ENCODE peak calls at places on chromosome 18, in eight cellular contexts. One of them, this sample, is unnamed.

GRCh38 chr18:23321996-23322395 is 131.1 kb upstream of the RIOK3 start:
- DNase-seq in HepG2: no peak
- DNase-seq in stromal cell of bone marrow: no peak
- DNase-seq in stomach: no peak
- DNase-seq in cortex of kidney: no peak
- DNase-seq in brain microvascular endothelial cell: no peak
- DNase-seq in stimulated activated CD4-positive, alpha-beta T cell treated with anti-CD3 and anti-CD28 coated beads, Interleukin-1b, Interleukin-23, amount 100 ng/mL, for 24 hours: no peak
- DNase-seq in Peyer's patch: no peak
- DNase-seq in this sample: no peak

GRCh38 chr18:74289137-74289536 is 2.6 kb downstream of the CYB5A start:
- DNase-seq in cortex of kidney: no peak
- DNase-seq in stomach: no peak
- DNase-seq in stimulated activated CD4-positive, alpha-beta T cell treated with anti-CD3 and anti-CD28 coated beads, Interleukin-1b, Interleukin-23, amount 100 ng/mL, for 24 hours: no peak
- DNase-seq in stromal cell of bone marrow: peak
- DNase-seq in brain microvascular endothelial cell: no peak
- DNase-seq in Peyer's patch: no peak
- DNase-seq in HepG2: no peak
- DNase-seq in this sample: no peak

GRCh38 chr18:215448-216010 is 52.3 kb downstream of the THOC1 start:
- DNase-seq in brain microvascular endothelial cell: no peak
- DNase-seq in stomach: no peak
- DNase-seq in HepG2: no peak
- DNase-seq in stimulated activated CD4-positive, alpha-beta T cell treated with anti-CD3 and anti-CD28 coated beads, Interleukin-1b, Interleukin-23, amount 100 ng/mL, for 24 hours: no peak
- DNase-seq in Peyer's patch: no peak
- DNase-seq in stromal cell of bone marrow: no peak
- DNase-seq in cortex of kidney: no peak
- DNase-seq in this sample: no peak

GRCh38 chr18:38362286-38362792 is 796.7 kb upstream of the CELF4 start:
- DNase-seq in HepG2: no peak
- DNase-seq in Peyer's patch: no peak
- DNase-seq in stimulated activated CD4-positive, alpha-beta T cell treated with anti-CD3 and anti-CD28 coated beads, Interleukin-1b, Interleukin-23, amount 100 ng/mL, for 24 hours: no peak
- DNase-seq in brain microvascular endothelial cell: no peak
- DNase-seq in cortex of kidney: no peak
- DNase-seq in stromal cell of bone marrow: no peak
- DNase-seq in stomach: no peak
- DNase-seq in this sample: no peak

GRCh38 chr18:4831791-4832375 is 365.2 kb downstream of the AKAIN1 start:
- DNase-seq in stromal cell of bone marrow: no peak
- DNase-seq in Peyer's patch: no peak
- DNase-seq in stimulated activated CD4-positive, alpha-beta T cell treated with anti-CD3 and anti-CD28 coated beads, Interleukin-1b, Interleukin-23, amount 100 ng/mL, for 24 hours: no peak
- DNase-seq in stomach: no peak
- DNase-seq in HepG2: no peak
- DNase-seq in cortex of kidney: no peak
- DNase-seq in brain microvascular endothelial cell: no peak
- DNase-seq in this sample: no peak

GRCh38 chr18:73827801-73828200 is 319.8 kb downstream of the FBXO15 start:
- DNase-seq in stimulated activated CD4-positive, alpha-beta T cell treated with anti-CD3 and anti-CD28 coated beads, Interleukin-1b, Interleukin-23, amount 100 ng/mL, for 24 hours: no peak
- DNase-seq in brain microvascular endothelial cell: no peak
- DNase-seq in cortex of kidney: no peak
- DNase-seq in stomach: no peak
- DNase-seq in stromal cell of bone marrow: no peak
- DNase-seq in HepG2: no peak
- DNase-seq in Peyer's patch: no peak
- DNase-seq in this sample: no peak

GRCh38 chr18:44342167-44342566 is 338.5 kb upstream of the SETBP1 start:
- DNase-seq in HepG2: no peak
- DNase-seq in stimulated activated CD4-positive, alpha-beta T cell treated with anti-CD3 and anti-CD28 coated beads, Interleukin-1b, Interleukin-23, amount 100 ng/mL, for 24 hours: no peak
- DNase-seq in Peyer's patch: no peak
- DNase-seq in brain microvascular endothelial cell: peak
- DNase-seq in stomach: no peak
- DNase-seq in stromal cell of bone marrow: peak
- DNase-seq in cortex of kidney: no peak
- DNase-seq in this sample: no peak

GRCh38 chr18:56267334-56267733 is 371.1 kb downstream of the TXNL1 start:
- DNase-seq in HepG2: no peak
- DNase-seq in cortex of kidney: no peak
- DNase-seq in Peyer's patch: peak
- DNase-seq in brain microvascular endothelial cell: no peak
- DNase-seq in stomach: no peak
- DNase-seq in stromal cell of bone marrow: no peak
- DNase-seq in stimulated activated CD4-positive, alpha-beta T cell treated with anti-CD3 and anti-CD28 coated beads, Interleukin-1b, Interleukin-23, amount 100 ng/mL, for 24 hours: no peak
- DNase-seq in this sample: no peak

GRCh38 chr18:35334821-35335220 is 9.4 kb downstream of the ZNF24 start:
- DNase-seq in cortex of kidney: no peak
- DNase-seq in stimulated activated CD4-positive, alpha-beta T cell treated with anti-CD3 and anti-CD28 coated beads, Interleukin-1b, Interleukin-23, amount 100 ng/mL, for 24 hours: no peak
- DNase-seq in brain microvascular endothelial cell: peak
- DNase-seq in HepG2: no peak
- DNase-seq in stomach: no peak
- DNase-seq in stromal cell of bone marrow: no peak
- DNase-seq in Peyer's patch: no peak
- DNase-seq in this sample: no peak

GRCh38 chr18:58754544-58755068 is 83.3 kb downstream of the MALT1 start:
- DNase-seq in stimulated activated CD4-positive, alpha-beta T cell treated with anti-CD3 and anti-CD28 coated beads, Interleukin-1b, Interleukin-23, amount 100 ng/mL, for 24 hours: no peak
- DNase-seq in stromal cell of bone marrow: no peak
- DNase-seq in cortex of kidney: no peak
- DNase-seq in HepG2: no peak
- DNase-seq in stomach: no peak
- DNase-seq in Peyer's patch: no peak
- DNase-seq in brain microvascular endothelial cell: no peak
- DNase-seq in this sample: no peak

GRCh38 chr18:57437433-57437781 is 2.2 kb downstream of the ONECUT2 start:
- DNase-seq in stomach: no peak
- DNase-seq in HepG2: peak
- DNase-seq in stromal cell of bone marrow: no peak
- DNase-seq in brain microvascular endothelial cell: no peak
- DNase-seq in Peyer's patch: no peak
- DNase-seq in stimulated activated CD4-positive, alpha-beta T cell treated with anti-CD3 and anti-CD28 coated beads, Interleukin-1b, Interleukin-23, amount 100 ng/mL, for 24 hours: no peak
- DNase-seq in cortex of kidney: no peak
- DNase-seq in this sample: no peak

GRCh38 chr18:61992285-61992684 is 99.5 kb upstream of the RNF152 start:
- DNase-seq in stimulated activated CD4-positive, alpha-beta T cell treated with anti-CD3 and anti-CD28 coated beads, Interleukin-1b, Interleukin-23, amount 100 ng/mL, for 24 hours: no peak
- DNase-seq in HepG2: peak
- DNase-seq in stomach: no peak
- DNase-seq in cortex of kidney: no peak
- DNase-seq in stromal cell of bone marrow: peak
- DNase-seq in brain microvascular endothelial cell: peak
- DNase-seq in Peyer's patch: no peak
- DNase-seq in this sample: no peak

GRCh38 chr18:72555983-72556382 is 11.8 kb upstream of the CBLN2 start:
- DNase-seq in cortex of kidney: no peak
- DNase-seq in Peyer's patch: no peak
- DNase-seq in stromal cell of bone marrow: no peak
- DNase-seq in stomach: no peak
- DNase-seq in stimulated activated CD4-positive, alpha-beta T cell treated with anti-CD3 and anti-CD28 coated beads, Interleukin-1b, Interleukin-23, amount 100 ng/mL, for 24 hours: no peak
- DNase-seq in HepG2: no peak
- DNase-seq in brain microvascular endothelial cell: no peak
- DNase-seq in this sample: no peak

GRCh38 chr18:14974576-14974975 is 226.6 kb downstream of the ANKRD30B start:
- DNase-seq in brain microvascular endothelial cell: no peak
- DNase-seq in Peyer's patch: no peak
- DNase-seq in HepG2: no peak
- DNase-seq in cortex of kidney: no peak
- DNase-seq in stromal cell of bone marrow: peak
- DNase-seq in stomach: no peak
- DNase-seq in stimulated activated CD4-positive, alpha-beta T cell treated with anti-CD3 and anti-CD28 coated beads, Interleukin-1b, Interleukin-23, amount 100 ng/mL, for 24 hours: no peak
- DNase-seq in this sample: no peak

GRCh38 chr18:36811430-36811829 is 17.4 kb downstream of the TPGS2 start:
- DNase-seq in cortex of kidney: no peak
- DNase-seq in stimulated activated CD4-positive, alpha-beta T cell treated with anti-CD3 and anti-CD28 coated beads, Interleukin-1b, Interleukin-23, amount 100 ng/mL, for 24 hours: no peak
- DNase-seq in brain microvascular endothelial cell: no peak
- DNase-seq in stomach: no peak
- DNase-seq in stromal cell of bone marrow: no peak
- DNase-seq in HepG2: no peak
- DNase-seq in Peyer's patch: no peak
- DNase-seq in this sample: no peak

GRCh38 chr18:35837922-35838496 is 134.5 kb upstream of the RMP24 start:
- DNase-seq in stomach: no peak
- DNase-seq in stromal cell of bone marrow: no peak
- DNase-seq in Peyer's patch: no peak
- DNase-seq in brain microvascular endothelial cell: no peak
- DNase-seq in cortex of kidney: no peak
- DNase-seq in stimulated activated CD4-positive, alpha-beta T cell treated with anti-CD3 and anti-CD28 coated beads, Interleukin-1b, Interleukin-23, amount 100 ng/mL, for 24 hours: no peak
- DNase-seq in HepG2: no peak
- DNase-seq in this sample: no peak

GRCh38 chr18:49238433-49239042 is 221.9 kb downstream of the DYM start:
- DNase-seq in cortex of kidney: no peak
- DNase-seq in brain microvascular endothelial cell: peak
- DNase-seq in stromal cell of bone marrow: no peak
- DNase-seq in Peyer's patch: no peak
- DNase-seq in stomach: no peak
- DNase-seq in stimulated activated CD4-positive, alpha-beta T cell treated with anti-CD3 and anti-CD28 coated beads, Interleukin-1b, Interleukin-23, amount 100 ng/mL, for 24 hours: no peak
- DNase-seq in HepG2: peak
- DNase-seq in this sample: no peak

GRCh38 chr18:46061387-46061786 is 10.7 kb downstream of the PSTPIP2 start:
- DNase-seq in stimulated activated CD4-positive, alpha-beta T cell treated with anti-CD3 and anti-CD28 coated beads, Interleukin-1b, Interleukin-23, amount 100 ng/mL, for 24 hours: no peak
- DNase-seq in HepG2: no peak
- DNase-seq in stromal cell of bone marrow: no peak
- DNase-seq in Peyer's patch: no peak
- DNase-seq in brain microvascular endothelial cell: no peak
- DNase-seq in stomach: peak
- DNase-seq in cortex of kidney: no peak
- DNase-seq in this sample: no peak

GRCh38 chr18:10681581-10682367 is 155.9 kb downstream of the NAPG start:
- DNase-seq in brain microvascular endothelial cell: peak
- DNase-seq in cortex of kidney: no peak
- DNase-seq in stomach: no peak
- DNase-seq in stromal cell of bone marrow: no peak
- DNase-seq in Peyer's patch: no peak
- DNase-seq in HepG2: no peak
- DNase-seq in stimulated activated CD4-positive, alpha-beta T cell treated with anti-CD3 and anti-CD28 coated beads, Interleukin-1b, Interleukin-23, amount 100 ng/mL, for 24 hours: no peak
- DNase-seq in this sample: no peak

GRCh38 chr18:49645836-49646235 is 84.0 kb downstream of the LIPG start:
- DNase-seq in HepG2: no peak
- DNase-seq in Peyer's patch: no peak
- DNase-seq in stomach: peak
- DNase-seq in brain microvascular endothelial cell: peak
- DNase-seq in stimulated activated CD4-positive, alpha-beta T cell treated with anti-CD3 and anti-CD28 coated beads, Interleukin-1b, Interleukin-23, amount 100 ng/mL, for 24 hours: no peak
- DNase-seq in stromal cell of bone marrow: no peak
- DNase-seq in cortex of kidney: no peak
- DNase-seq in this sample: no peak

GRCh38 chr18:27073404-27073830 is 111.7 kb downstream of the CHST9 start:
- DNase-seq in Peyer's patch: no peak
- DNase-seq in stimulated activated CD4-positive, alpha-beta T cell treated with anti-CD3 and anti-CD28 coated beads, Interleukin-1b, Interleukin-23, amount 100 ng/mL, for 24 hours: no peak
- DNase-seq in brain microvascular endothelial cell: no peak
- DNase-seq in HepG2: no peak
- DNase-seq in stromal cell of bone marrow: no peak
- DNase-seq in cortex of kidney: no peak
- DNase-seq in stomach: no peak
- DNase-seq in this sample: no peak

GRCh38 chr18:76343938-76344569 is 151.0 kb downstream of the ZNF516 start:
- DNase-seq in stomach: no peak
- DNase-seq in brain microvascular endothelial cell: no peak
- DNase-seq in stromal cell of bone marrow: no peak
- DNase-seq in Peyer's patch: no peak
- DNase-seq in cortex of kidney: no peak
- DNase-seq in HepG2: no peak
- DNase-seq in stimulated activated CD4-positive, alpha-beta T cell treated with anti-CD3 and anti-CD28 coated beads, Interleukin-1b, Interleukin-23, amount 100 ng/mL, for 24 hours: no peak
- DNase-seq in this sample: no peak

GRCh38 chr18:39596891-39597290 is 2031.3 kb upstream of the CELF4 start:
- DNase-seq in cortex of kidney: no peak
- DNase-seq in stromal cell of bone marrow: no peak
- DNase-seq in Peyer's patch: no peak
- DNase-seq in HepG2: no peak
- DNase-seq in stimulated activated CD4-positive, alpha-beta T cell treated with anti-CD3 and anti-CD28 coated beads, Interleukin-1b, Interleukin-23, amount 100 ng/mL, for 24 hours: no peak
- DNase-seq in stomach: no peak
- DNase-seq in brain microvascular endothelial cell: no peak
- DNase-seq in this sample: no peak

GRCh38 chr18:76450452-76450851 is 44.6 kb downstream of the ZNF516 start:
- DNase-seq in stimulated activated CD4-positive, alpha-beta T cell treated with anti-CD3 and anti-CD28 coated beads, Interleukin-1b, Interleukin-23, amount 100 ng/mL, for 24 hours: no peak
- DNase-seq in stromal cell of bone marrow: peak
- DNase-seq in HepG2: no peak
- DNase-seq in stomach: no peak
- DNase-seq in cortex of kidney: no peak
- DNase-seq in brain microvascular endothelial cell: no peak
- DNase-seq in Peyer's patch: no peak
- DNase-seq in this sample: no peak

GRCh38 chr18:76594966-76595365 is 99.9 kb upstream of the ZNF516 start:
- DNase-seq in HepG2: no peak
- DNase-seq in brain microvascular endothelial cell: no peak
- DNase-seq in stromal cell of bone marrow: no peak
- DNase-seq in stimulated activated CD4-positive, alpha-beta T cell treated with anti-CD3 and anti-CD28 coated beads, Interleukin-1b, Interleukin-23, amount 100 ng/mL, for 24 hours: no peak
- DNase-seq in Peyer's patch: no peak
- DNase-seq in stomach: no peak
- DNase-seq in cortex of kidney: no peak
- DNase-seq in this sample: no peak